ENCODE peak calls at places on chromosome 3, in ten cellular contexts. H is aorta; R is gastrocnemius medialis; F is colonic mucosa; X is neuronal stem cell; T is HepG2; P is esophagus squamous epithelium; D is HCT116; W is CD4-positive, alpha-beta memory T cell; K is ascending aorta. I is an unnamed sample.
A peak's percentile ranks its signal among the peaks of the same experiment; 100 is the strongest.

GRCh38 chr3:178434206-178434805 is 101.9 kb upstream of the KCNMB2 start:
- DNase-seq in H (no peak), R (no peak), F (no peak), X (no peak), T (no peak), P (no peak), D (no peak), W (no peak), K (no peak), I (no peak)

GRCh38 chr3:71423151-71423906 is 160.2 kb downstream of the FOXP1 start:
- DNase-seq in H (no peak), R (no peak), F (peak; percentile 49), X (no peak), T (no peak), P (no peak), D (no peak), W (no peak), K (no peak), I (no peak)

GRCh38 chr3:100234364-100234763 is 26.4 kb upstream of the TBC1D23 start:
- DNase-seq in H (no peak), R (no peak), F (no peak), X (no peak), T (no peak), P (no peak), D (no peak), W (no peak), K (no peak), I (no peak)

GRCh38 chr3:147705626-147706025 is 296.5 kb downstream of the ZIC1 start:
- DNase-seq in H (no peak), R (no peak), F (no peak), X (no peak), T (no peak), P (no peak), D (no peak), W (no peak), K (no peak), I (no peak)

GRCh38 chr3:42013652-42014442 is 51.9 kb upstream of the ULK4 start:
- DNase-seq in H (peak; percentile 80), R (peak; percentile 10), F (peak; percentile 43), X (no peak), T (no peak), P (no peak), D (no peak), W (peak; percentile 30), K (no peak), I (peak; percentile 54)

GRCh38 chr3:147099076-147099475 is 307.3 kb downstream of the ZIC4 start:
- DNase-seq in H (no peak), R (no peak), F (no peak), X (no peak), T (no peak), P (no peak), D (no peak), W (no peak), K (no peak), I (no peak)

GRCh38 chr3:62755285-62755684 is 119.9 kb downstream of the CADPS start:
- DNase-seq in H (no peak), R (no peak), F (no peak), X (no peak), T (no peak), P (no peak), D (no peak), W (no peak), K (no peak), I (no peak)

GRCh38 chr3:179956416-179956830 is 80.3 kb downstream of the PEX5L start:
- DNase-seq in H (no peak), R (no peak), F (no peak), X (no peak), T (no peak), P (no peak), D (no peak), W (no peak), K (no peak), I (no peak)

GRCh38 chr3:101695779-101696372 is 9.4 kb upstream of the RPL24 start:
- DNase-seq in H (no peak), R (no peak), F (peak; percentile 45), X (peak; percentile 65), T (peak; percentile 67), P (no peak), D (peak; percentile 61), W (peak; percentile 60), K (no peak), I (peak; percentile 66)

GRCh38 chr3:53588122-53588521 is 93.7 kb downstream of the CACNA1D start:
- DNase-seq in H (no peak), R (no peak), F (no peak), X (no peak), T (no peak), P (no peak), D (no peak), W (no peak), K (no peak), I (no peak)

GRCh38 chr3:42502429-42503250 is at the start of gene VIPR1:
- DNase-seq in H (peak; percentile 91), R (no peak), F (peak; percentile 95), X (peak; percentile 53), T (peak; percentile 30), P (peak; percentile 24), D (peak; percentile 73), W (peak; percentile 94), K (no peak), I (peak; percentile 88)

DNA sequence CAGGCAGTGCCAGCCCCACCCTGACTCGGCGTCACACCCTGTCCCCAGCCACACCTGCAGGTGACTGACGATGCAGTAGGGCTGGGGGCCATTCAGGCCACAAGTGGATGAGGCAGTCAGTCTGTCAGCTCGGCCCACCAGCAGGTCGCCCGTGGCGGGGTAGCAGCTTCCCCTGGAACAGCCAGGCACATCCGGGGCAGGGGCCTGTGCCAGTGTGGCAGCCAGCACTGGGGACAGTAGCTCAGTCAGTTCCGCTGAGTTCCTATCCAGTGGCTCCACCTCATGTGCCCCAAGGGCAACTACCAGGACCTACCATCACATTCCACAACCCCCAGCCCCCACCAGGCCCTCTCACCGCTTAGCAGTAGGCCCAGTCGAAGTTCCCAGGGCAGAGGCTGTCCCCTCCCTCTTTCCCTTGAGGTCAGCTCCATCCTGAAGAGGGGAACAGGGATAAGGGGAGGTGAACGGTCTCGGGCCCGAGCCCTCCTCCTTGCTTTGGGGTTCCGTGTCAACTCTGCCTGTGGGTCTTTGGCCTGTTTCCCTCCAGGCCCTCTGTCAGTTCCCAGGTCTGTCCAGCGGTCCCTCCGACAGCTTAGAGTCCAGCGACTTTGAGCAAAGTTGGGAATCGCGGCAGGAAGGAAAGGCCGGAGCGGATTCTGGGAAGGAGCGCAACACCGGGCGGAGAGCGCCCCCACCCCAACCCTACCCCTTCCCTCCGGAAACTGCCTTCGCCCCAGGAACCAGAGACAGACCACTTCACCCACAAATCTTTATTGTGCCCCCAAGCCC is at the start of gene LAMB2:
- DNase-seq in H (peak; percentile 93), R (peak; percentile 59), F (peak; percentile 90), X (peak; percentile 83), T (peak; percentile 79), P (no peak), D (peak; percentile 66), W (no peak), K (no peak), I (peak; percentile 88)
- H3K4me3 ChIP-seq in H (peak within 1 kb of the TSS; percentile 75), R (peak within 1 kb of the TSS; percentile 100), F (peak within 1 kb of the TSS; percentile 51), X (peak within 1 kb of the TSS; percentile 79), T (peak within 1 kb of the TSS; percentile 72), P (peak within 1 kb of the TSS; percentile 67), D (peak within 1 kb of the TSS; percentile 70), W (no peak within 1 kb of the TSS), K (peak within 1 kb of the TSS; percentile 73), I (peak within 1 kb of the TSS; percentile 66)

DNA sequence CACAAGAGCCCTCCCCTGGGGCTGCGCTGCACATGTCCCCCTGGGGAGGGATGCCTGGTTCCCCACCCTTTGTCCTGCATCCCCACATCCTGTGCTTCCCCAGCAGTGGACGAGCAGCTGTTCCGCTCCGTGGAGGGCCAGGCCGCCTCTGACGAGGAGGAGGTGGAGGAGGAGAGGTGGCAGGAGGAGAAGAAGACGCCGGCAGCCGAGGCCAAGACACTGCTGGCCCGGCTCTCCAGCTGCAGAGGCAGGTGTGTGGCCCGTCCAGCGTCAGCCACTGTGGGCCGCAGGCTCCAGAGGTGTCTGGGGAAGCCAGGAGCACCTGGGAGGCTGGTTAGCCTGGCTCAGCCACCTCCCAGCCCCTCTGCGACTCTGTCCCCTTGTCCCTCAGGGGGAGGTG is 27.9 kb upstream of the GP9 start:
- DNase-seq in H (peak; percentile 61), R (no peak), F (no peak), X (no peak), T (no peak), P (no peak), D (no peak), W (no peak), K (no peak), I (no peak)
- H3K4me1 ChIP-seq in H (no peaks in the 10 kb centered on the region), R (no peaks in the 10 kb centered on the region), F (no peaks in the 10 kb centered on the region), X (no peaks in the 10 kb centered on the region), T (peaks cover 20% of the 10 kb centered on the region), P (no peaks in the 10 kb centered on the region), D (no peaks in the 10 kb centered on the region), W (peaks cover 9% of the 10 kb centered on the region), K (no peaks in the 10 kb centered on the region), I (no peaks in the 10 kb centered on the region)

GRCh38 chr3:25493246-25493645 is 65.2 kb downstream of the RARB start:
- DNase-seq in H (no peak), R (no peak), F (no peak), X (no peak), T (no peak), P (no peak), D (no peak), W (no peak), K (no peak), I (no peak)

GRCh38 chr3:25495304-25495703 is 67.2 kb downstream of the RARB start:
- DNase-seq in H (no peak), R (no peak), F (no peak), X (no peak), T (no peak), P (no peak), D (no peak), W (no peak), K (no peak), I (no peak)

GRCh38 chr3:25497096-25497495 is 69.0 kb downstream of the RARB start:
- DNase-seq in H (no peak), R (no peak), F (no peak), X (no peak), T (no peak), P (no peak), D (no peak), W (no peak), K (no peak), I (no peak)

GRCh38 chr3:25495726-25496125 is 67.7 kb downstream of the RARB start:
- DNase-seq in H (no peak), R (no peak), F (no peak), X (no peak), T (no peak), P (no peak), D (no peak), W (no peak), K (no peak), I (no peak)

DNA sequence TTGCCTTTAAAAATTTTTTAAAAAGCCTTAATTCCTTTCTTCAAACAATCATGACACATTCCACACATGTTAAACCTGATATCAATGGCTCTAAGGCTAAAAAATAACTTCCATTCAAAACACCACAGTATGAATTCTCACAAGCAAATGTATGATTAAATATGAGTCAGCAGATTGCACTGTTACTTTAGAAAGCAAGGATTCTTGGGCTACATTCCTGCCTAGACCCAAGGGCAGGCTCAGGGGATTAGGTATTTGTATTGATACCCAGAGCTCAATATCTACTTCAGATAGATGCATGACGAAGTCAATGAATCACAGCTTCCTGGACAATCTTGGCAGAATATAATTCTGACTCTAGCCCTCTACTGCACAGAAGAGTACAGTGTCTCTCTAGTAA is 65.7 kb downstream of the RARB start:
- DNase-seq in H (no peak), R (no peak), F (no peak), X (no peak), T (no peak), P (no peak), D (no peak), W (no peak), K (no peak), I (no peak)
- H3K9me3 ChIP-seq in H (peaks cover 2% of the 10 kb centered on the region), R (peaks cover 8% of the 10 kb centered on the region), F (no peaks in the 10 kb centered on the region), X (peaks cover 46% of the 10 kb centered on the region), T (peaks cover 25% of the 10 kb centered on the region), P (no peaks in the 10 kb centered on the region), D (no peaks in the 10 kb centered on the region), W (no peaks in the 10 kb centered on the region), K (peaks cover 8% of the 10 kb centered on the region), I (peaks cover 6% of the 10 kb centered on the region)

GRCh38 chr3:58666683-58667082 is at the start of gene FAM3D:
- DNase-seq in H (no peak), R (no peak), F (peak; percentile 90), X (no peak), T (no peak), P (no peak), D (no peak), W (no peak), K (no peak), I (no peak)
- H3K4me3 ChIP-seq in H (no peak within 1 kb of the TSS), R (no peak within 1 kb of the TSS), F (peak within 1 kb of the TSS; percentile 46), X (no peak within 1 kb of the TSS), T (no peak within 1 kb of the TSS), P (peak within 1 kb of the TSS; percentile 7), D (no peak within 1 kb of the TSS), W (no peak within 1 kb of the TSS), K (no peak within 1 kb of the TSS), I (no peak within 1 kb of the TSS)

I was measured in Caco-2.